ENCODE peak calls at places on chromosomes 2 and 18, in nine cellular contexts. L is foreskin keratinocyte; C is Right ventricle myocardium inferior; P is T-helper 2 cell; E is tibial artery; Y is GM13977; S is naive thymus-derived CD8-positive, alpha-beta T cell; D is breast epithelium; O is hepatocyte. M is an unnamed sample.

GRCh38 chr2:105382177-105382576 is 16.7 kb downstream of the FHL2 start:
- DNase-seq in L (no peak), D (no peak), C (no peak), P (no peak), S (no peak), E (peak; percentile 35), O (no peak), Y (no peak), M (no peak)

GRCh38 chr2:218256612-218257350 is 4.0 kb upstream of the GPBAR1 start:
- DNase-seq in Y (no peak), P (no peak), E (peak; percentile 53), O (no peak), C (no peak), S (no peak), L (no peak), D (peak; percentile 5), M (peak; percentile 17)

GRCh38 chr2:218257390-218257981 is 3.3 kb upstream of the GPBAR1 start:
- DNase-seq in O (no peak), P (peak; percentile 45), E (peak; percentile 65), C (no peak), L (peak; percentile 39), D (peak; percentile 7), S (peak; percentile 61), Y (peak; percentile 83), M (peak; percentile 86)

GRCh38 chr2:161995553-161996016 is 78.4 kb downstream of the DPP4 start:
- DNase-seq in L (no peak), P (no peak), Y (no peak), S (no peak), D (no peak), E (no peak), O (peak; percentile 36), C (no peak), M (no peak)

GRCh38 chr18:13610517-13610916 is 115.8 kb downstream of the FAM210A start:
- DNase-seq in S (no peak), Y (no peak), O (no peak), C (no peak), P (no peak), D (no peak), L (no peak), E (no peak), M (peak; percentile 48)

GRCh38 chr18:63676927-63677326 is 15.2 kb upstream of the SERPINB3 start:
- DNase-seq in O (no peak), D (no peak), Y (no peak), S (no peak), C (no peak), P (no peak), L (no peak), E (no peak), M (no peak)

GRCh38 chr2:215722125-215722524 is 286.3 kb upstream of the FN1 start:
- DNase-seq in C (no peak), D (no peak), O (peak; percentile 40), L (no peak), P (no peak), E (no peak), Y (no peak), S (no peak), M (no peak)

GRCh38 chr2:173544621-173545363 is 190.1 kb downstream of the CDCA7 start:
- DNase-seq in E (no peak), S (no peak), L (no peak), C (no peak), D (no peak), Y (no peak), O (peak; percentile 32), P (no peak), M (no peak)

GRCh38 chr2:143802242-143802641 is 673.0 kb downstream of the ARHGAP15 start:
- DNase-seq in D (no peak), S (no peak), C (no peak), E (no peak), Y (peak; percentile 22), O (no peak), P (no peak), L (no peak), M (no peak)

GRCh38 chr2:40097691-40098376 is 318.8 kb upstream of the THUMPD2 start:
- DNase-seq in C (no peak), O (no peak), S (no peak), D (no peak), E (no peak), Y (no peak), P (no peak), L (peak; percentile 70), M (no peak)

GRCh38 chr18:76422838-76423237 is 72.2 kb downstream of the ZNF516 start:
- DNase-seq in Y (no peak), O (no peak), C (no peak), P (no peak), S (no peak), D (no peak), L (no peak), E (no peak), M (no peak)

GRCh38 chr2:73218298-73218697 is 4.3 kb downstream of the SMYD5 start:
- DNase-seq in L (no peak), O (peak; percentile 11), S (no peak), E (no peak), P (no peak), Y (no peak), C (no peak), D (no peak), M (no peak)

GRCh38 chr2:71330585-71331330 is 824 bp upstream of the ZNF638 start:
- DNase-seq in Y (no peak), S (no peak), D (no peak), P (no peak), E (no peak), O (no peak), L (no peak), C (no peak), M (no peak)

GRCh38 chr18:37659906-37660305 is 94.3 kb upstream of the CELF4 start:
- DNase-seq in L (no peak), O (no peak), D (no peak), S (no peak), Y (no peak), E (no peak), C (no peak), P (no peak), M (no peak)

GRCh38 chr2:126664234-126664633 is 8.3 kb downstream of the GYPC start:
- DNase-seq in E (no peak), Y (peak; percentile 69), L (no peak), O (no peak), P (no peak), D (no peak), C (no peak), S (peak; percentile 56), M (peak; percentile 7)

GRCh38 chr18:1018211-1018651 is 113.6 kb downstream of the ADCYAP1 start:
- DNase-seq in Y (no peak), L (no peak), D (no peak), E (no peak), O (no peak), S (no peak), C (no peak), P (no peak), M (no peak)

GRCh38 chr2:228535396-228535795 is 353.9 kb upstream of the SPHKAP start:
- DNase-seq in P (no peak), D (no peak), S (no peak), L (peak; percentile 26), E (no peak), C (no peak), O (no peak), Y (no peak), M (no peak)

GRCh38 chr2:202307690-202308089 is 42.1 kb downstream of the NOP58 start:
- DNase-seq in C (no peak), D (no peak), P (no peak), L (no peak), Y (no peak), E (no peak), S (no peak), O (peak; percentile 5), M (peak; percentile 38)

GRCh38 chr18:35470440-35470839 is 27.3 kb downstream of the INO80C start:
- DNase-seq in Y (no peak), O (no peak), C (no peak), S (no peak), E (no peak), D (no peak), L (no peak), P (no peak), M (no peak)

GRCh38 chr2:233261819-233262555 is 10.5 kb downstream of the ATG16L1 start:
- DNase-seq in E (no peak), P (no peak), Y (peak; percentile 57), C (no peak), L (no peak), S (no peak), O (no peak), D (no peak), M (no peak)

GRCh38 chr2:181745796-181746540 is 65.7 kb upstream of the NEUROD1 start:
- DNase-seq in D (no peak), S (no peak), O (no peak), L (no peak), C (no peak), E (no peak), Y (no peak), P (no peak), M (no peak)

GRCh38 chr2:179165356-179166000 is 99.2 kb downstream of the SESTD1 start:
- DNase-seq in P (no peak), S (no peak), E (no peak), C (no peak), L (no peak), O (no peak), Y (no peak), D (no peak), M (no peak)

GRCh38 chr2:196171248-196171871 is at the start of gene STK17B:
- DNase-seq in E (peak; percentile 97), O (peak; percentile 97), C (peak; percentile 97), D (peak; percentile 96), S (peak; percentile 95), Y (peak; percentile 96), P (peak; percentile 94), L (peak; percentile 85), M (peak; percentile 99)

GRCh38 chr18:44839239-44839666 is 158.6 kb downstream of the SETBP1 start:
- DNase-seq in D (no peak), L (peak; percentile 67), C (peak; percentile 90), P (peak; percentile 40), E (peak; percentile 85), O (peak; percentile 38), S (no peak), Y (peak; percentile 62), M (peak; percentile 46)

GRCh38 chr2:13578547-13578946 is 861.8 kb downstream of the TRIB2 start:
- DNase-seq in S (no peak), Y (no peak), P (no peak), E (no peak), D (no peak), L (no peak), O (no peak), C (no peak), M (no peak)

GRCh38 chr2:160269803-160270570 is 69.9 kb upstream of the ITGB6 start:
- DNase-seq in E (peak; percentile 94), L (peak; percentile 78), D (peak; percentile 83), O (peak; percentile 93), C (peak; percentile 90), P (peak; percentile 43), S (peak; percentile 63), Y (peak; percentile 78), M (peak; percentile 91)